ENCODE peak calls at places on chromosomes 12 and 14, in seven cellular contexts. B is HEK293T, Q is K562, J is WTC11, K is H1, D is GM12878, N is HepG2. W is an unnamed sample.

GRCh38 chr12:99981639-99982190 is 3.0 kb downstream of the ANKS1B start:
- DNase-seq in J (no peak), B (no peak), Q (no peak), K (no peak), N (no peak), D (no peak), W (no peak)

GRCh38 chr14:52351191-52351560 is 37.1 kb downstream of the PTGER2 start:
- DNase-seq in J (no peak), D (no peak), K (no peak), N (no peak), Q (no peak), B (no peak), W (no peak)

GRCh38 chr12:122860052-122860853 is 25.0 kb downstream of the HIP1R start:
- DNase-seq in K (peak; percentile 95), D (no peak), N (peak; percentile 48), J (peak; percentile 89), B (peak; percentile 86), Q (peak; percentile 73), W (peak; percentile 50)

GRCh38 chr14:51401756-51402155 is 161.7 kb downstream of the TMX1 start:
- DNase-seq in Q (no peak), D (no peak), N (no peak), J (no peak), B (no peak), K (no peak), W (no peak)

GRCh38 chr12:5783274-5783920 is 161.7 kb downstream of the ANO2 start:
- DNase-seq in J (no peak), N (no peak), Q (no peak), B (no peak), D (no peak), K (peak; percentile 14), W (no peak)

GRCh38 chr12:76272292-76272691 is 75.9 kb downstream of the BBS10 start:
- DNase-seq in N (peak; percentile 3), B (no peak), J (no peak), Q (no peak), K (no peak), D (no peak), W (no peak)

GRCh38 chr12:118052324-118053070 is 8.5 kb downstream of the WSB2 start:
- DNase-seq in Q (no peak), K (no peak), N (peak; percentile 99), B (no peak), D (no peak), J (no peak), W (peak; percentile 97)

GRCh38 chr14:95993768-95994592 is 45.2 kb upstream of the C14orf132 start:
- DNase-seq in K (peak; percentile 78), Q (peak; percentile 47), J (no peak), N (peak; percentile 39), B (peak; percentile 52), D (peak; percentile 17), W (peak; percentile 43)

GRCh38 chr14:57420986-57421385 is 30.6 kb downstream of the NAA30 start:
- DNase-seq in D (no peak), Q (no peak), J (no peak), K (no peak), B (no peak), N (no peak), W (no peak)

GRCh38 chr14:45359766-45360165 is 106.8 kb upstream of the MIS18BP1 start:
- DNase-seq in B (no peak), D (no peak), Q (no peak), J (no peak), K (no peak), N (no peak), W (no peak)

GRCh38 chr12:127108360-127109215 is 1158.4 kb upstream of the TMEM132C start:
- DNase-seq in N (peak; percentile 15), B (peak; percentile 38), D (no peak), J (peak; percentile 24), Q (peak; percentile 65), K (peak; percentile 64), W (peak; percentile 35)

GRCh38 chr12:115542656-115543055 is 734.8 kb downstream of the MED13L start:
- DNase-seq in N (peak; percentile 10), J (no peak), B (no peak), D (no peak), Q (no peak), K (no peak), W (no peak)

GRCh38 chr12:101051901-101052550 is 158.0 kb downstream of the SLC5A8 start:
- DNase-seq in J (no peak), Q (no peak), N (peak; percentile 88), B (peak; percentile 27), K (no peak), D (no peak), W (peak; percentile 88)

GRCh38 chr12:77679701-77680100 is 151.0 kb upstream of the NAV3 start:
- DNase-seq in D (no peak), K (no peak), B (no peak), J (no peak), N (no peak), Q (no peak), W (no peak)

GRCh38 chr12:109775172-109775881 is 57.9 kb downstream of the TRPV4 start:
- DNase-seq in B (peak; percentile 77), K (peak; percentile 91), N (peak; percentile 50), J (peak; percentile 87), Q (peak; percentile 85), D (no peak), W (no peak)

GRCh38 chr12:94795520-94795919 is 145.2 kb upstream of the TMCC3 start:
- DNase-seq in D (no peak), J (no peak), N (no peak), B (peak; percentile 27), Q (no peak), K (no peak), W (peak; percentile 63)

GRCh38 chr14:49634547-49635334 is at the start of gene DNAAF2:
- DNase-seq in K (peak; percentile 67), J (peak; percentile 57), B (peak; percentile 53), Q (peak; percentile 48), D (no peak), N (peak; percentile 76), W (no peak)

GRCh38 chr14:31208546-31209424 is 1.2 kb upstream of the HECTD1 start:
- DNase-seq in J (no peak), Q (no peak), N (no peak), D (no peak), K (no peak), B (no peak), W (no peak)

GRCh38 chr12:112066566-112066965 is 42.0 kb downstream of the NAA25 start:
- DNase-seq in Q (no peak), B (no peak), K (no peak), N (no peak), D (no peak), J (no peak), W (no peak)

GRCh38 chr12:15253990-15254389 is 32.8 kb upstream of the RERG start:
- DNase-seq in B (no peak), N (no peak), K (no peak), Q (no peak), J (no peak), D (no peak), W (no peak)

GRCh38 chr12:127236491-127236890 is 1030.5 kb upstream of the TMEM132C start:
- DNase-seq in N (no peak), K (no peak), D (no peak), J (no peak), B (no peak), Q (no peak), W (no peak)

GRCh38 chr12:104340177-104340576 is 36.6 kb downstream of the EID3 start:
- DNase-seq in D (no peak), N (no peak), J (no peak), Q (no peak), K (no peak), B (no peak), W (no peak)

GRCh38 chr14:60652674-60653387 is 3.6 kb upstream of the SIX1 start:
- DNase-seq in B (no peak), J (peak; percentile 23), Q (no peak), K (no peak), N (no peak), D (no peak), W (no peak)

GRCh38 chr14:90551070-90551704 is 154.4 kb downstream of the CALM1 start:
- DNase-seq in K (no peak), B (no peak), Q (no peak), J (no peak), D (no peak), N (no peak), W (no peak)

GRCh38 chr12:124073636-124074035 is 100.6 kb downstream of the ZNF664 start:
- DNase-seq in D (no peak), N (no peak), J (no peak), K (no peak), B (no peak), Q (no peak), W (no peak)

GRCh38 chr14:83847102-83847501 is 1682.8 kb upstream of the FLRT2 start:
- DNase-seq in N (no peak), B (no peak), J (no peak), Q (no peak), K (no peak), D (no peak), W (no peak)

GRCh38 chr12:80829767-80830166 is 108.0 kb downstream of the LIN7A start:
- DNase-seq in N (no peak), Q (no peak), D (no peak), K (no peak), B (no peak), J (no peak), W (no peak)

GRCh38 chr12:103548622-103549601 is 38.2 kb upstream of the STAB2 start:
- DNase-seq in J (peak; percentile 75), Q (peak; percentile 66), B (peak; percentile 61), D (peak; percentile 76), N (peak; percentile 53), K (peak; percentile 79), W (peak; percentile 73)

GRCh38 chr12:102806592-102806991 is 110.5 kb downstream of the PAH start:
- DNase-seq in D (no peak), N (no peak), B (no peak), Q (no peak), K (no peak), J (no peak), W (no peak)

GRCh38 chr12:101459642-101460346 is 15.3 kb upstream of the SPIC start:
- DNase-seq in D (no peak), Q (no peak), B (no peak), K (no peak), J (no peak), N (peak; percentile 74), W (peak; percentile 59)

GRCh38 chr14:68679301-68679700 is 113.6 kb downstream of the ZFP36L1 start:
- DNase-seq in N (no peak), B (no peak), Q (no peak), J (no peak), K (no peak), D (no peak), W (no peak)
- TF ChIP-seq SP1 in N (no peak), B (no peak), Q (no peak), J (no peak), K (no peak), D (no peak), W (no peak)

GRCh38 chr12:128266559-128267245 is at the start of gene TMEM132C:
- DNase-seq in Q (peak; percentile 55), J (no peak), D (no peak), N (no peak), B (no peak), K (peak; percentile 63), W (no peak)
- TF ChIP-seq SP1 in Q (no peak), J (no peak), D (no peak), N (no peak), B (no peak), K (no peak), W (no peak)

GRCh38 chr12:107544947-107545346 is 140.7 kb upstream of the PWP1 start:
- DNase-seq in B (no peak), N (no peak), Q (no peak), D (no peak), J (no peak), K (no peak), W (no peak)
- TF ChIP-seq SP1 in B (no peak), N (no peak), Q (no peak), D (no peak), J (no peak), K (no peak), W (no peak)

GRCh38 chr12:65464930-65465329 is 186.4 kb downstream of the MSRB3 start:
- DNase-seq in Q (no peak), N (no peak), K (no peak), D (no peak), B (no peak), J (no peak), W (no peak)
- TF ChIP-seq SP1 in Q (no peak), N (no peak), K (no peak), D (no peak), B (no peak), J (no peak), W (no peak)